ENCODE peak calls at places on chromosomes 13 and 19, in nine cellular contexts. F is right cardiac atrium; P is cardiac muscle cell; O is CD4-positive, CD25-positive, alpha-beta regulatory T cell; M is BE2C; X is heart right ventricle; S is adrenal gland; R is neuronal stem cell; H is A673. G is an unnamed sample.

GRCh38 chr13:105825071-105825470 is 710.4 kb downstream of the EFNB2 start:
- DNase-seq in R (no peak), F (no peak), M (no peak), O (no peak), H (no peak), P (no peak), X (no peak), S (no peak), G (no peak)

GRCh38 chr13:77168232-77168631 is 141.3 kb upstream of the FBXL3 start:
- DNase-seq in H (no peak), X (no peak), S (no peak), O (no peak), P (no peak), R (no peak), M (no peak), F (no peak), G (no peak)

GRCh38 chr13:21232196-21232595 is 55.7 kb downstream of the MRPL57 start:
- DNase-seq in X (no peak), P (no peak), O (no peak), H (peak; percentile 92), M (no peak), F (no peak), S (no peak), R (no peak), G (no peak)

GRCh38 chr19:17549088-17549740 is 6.2 kb upstream of the COLGALT1 start:
- DNase-seq in O (no peak), X (no peak), M (no peak), S (no peak), P (no peak), F (no peak), R (no peak), H (no peak), G (no peak)

GRCh38 chr19:34181111-34181864 is 9.0 kb downstream of the LSM14A start:
- DNase-seq in H (no peak), X (no peak), P (no peak), F (no peak), S (no peak), M (no peak), R (no peak), O (no peak), G (no peak)

GRCh38 chr19:55601127-55601526 is 1.0 kb downstream of the ZNF524 start:
- DNase-seq in H (no peak), P (no peak), M (no peak), S (no peak), F (no peak), X (no peak), O (no peak), R (no peak), G (no peak)

GRCh38 chr13:43792456-43792855 is 5.7 kb upstream of the ENOX1 start:
- DNase-seq in M (no peak), F (no peak), H (peak; percentile 64), P (no peak), R (no peak), O (no peak), X (no peak), S (no peak), G (no peak)

GRCh38 chr13:102913924-102914628 is 68.2 kb downstream of the ERCC5 start:
- DNase-seq in S (peak; percentile 10), H (peak; percentile 79), M (no peak), F (no peak), O (no peak), P (no peak), X (no peak), R (no peak), G (no peak)

GRCh38 chr13:38944219-38944618 is 46.4 kb downstream of the STOML3 start:
- DNase-seq in X (no peak), R (no peak), F (no peak), P (no peak), H (no peak), M (no peak), S (no peak), O (no peak), G (no peak)

GRCh38 chr13:50080856-50081105 is 65.5 kb downstream of the KCNRG start:
- DNase-seq in F (no peak), X (no peak), R (peak; percentile 27), O (peak; percentile 77), M (no peak), S (no peak), P (no peak), H (peak; percentile 55), G (no peak)

GRCh38 chr13:67855837-67856238 is 625.7 kb upstream of the PCDH9 start:
- DNase-seq in R (no peak), F (no peak), S (no peak), P (no peak), H (no peak), M (no peak), X (no peak), O (no peak), G (no peak)

GRCh38 chr13:24709186-24709913 is 29.1 kb downstream of the ATP12A start:
- DNase-seq in F (no peak), P (no peak), S (no peak), H (no peak), R (no peak), X (no peak), O (peak; percentile 84), M (no peak), G (peak; percentile 81)

GRCh38 chr19:31318790-31319189 is 30.4 kb downstream of the TSHZ3 start:
- DNase-seq in O (no peak), H (no peak), M (no peak), S (no peak), P (peak; percentile 20), R (no peak), F (no peak), X (no peak), G (no peak)

GRCh38 chr19:1941146-1942077 is at the start of gene CSNK1G2:
- DNase-seq in P (no peak), X (no peak), M (no peak), O (no peak), F (peak; percentile 80), S (peak; percentile 40), R (no peak), H (no peak), G (no peak)
- H3K4me1 ChIP-seq in P (peaks cover 14% of the 10 kb centered on the region), X (peaks cover 21% of the 10 kb centered on the region), M (peaks cover 2% of the 10 kb centered on the region), O (peaks cover 33% of the 10 kb centered on the region), F (peaks cover 8% of the 10 kb centered on the region), S (peaks cover 43% of the 10 kb centered on the region), R (peaks cover 21% of the 10 kb centered on the region), H (peaks cover 34% of the 10 kb centered on the region), G (peaks cover 34% of the 10 kb centered on the region)

GRCh38 chr13:75762967-75763366 is 126.8 kb downstream of the LMO7 start:
- DNase-seq in M (no peak), H (no peak), O (peak; percentile 3), F (no peak), S (no peak), P (no peak), R (no peak), X (no peak), G (no peak)
- H3K4me3 ChIP-seq in M (no peak overlapping the region), H (no peak overlapping the region), O (peak overlapping the region; percentile 75), F (peak overlapping the region; percentile 37), S (peak overlapping the region; percentile 45), P (no peak overlapping the region), R (no peak overlapping the region), X (peak overlapping the region; percentile 41), G (peak overlapping the region; percentile 48)

DNA sequence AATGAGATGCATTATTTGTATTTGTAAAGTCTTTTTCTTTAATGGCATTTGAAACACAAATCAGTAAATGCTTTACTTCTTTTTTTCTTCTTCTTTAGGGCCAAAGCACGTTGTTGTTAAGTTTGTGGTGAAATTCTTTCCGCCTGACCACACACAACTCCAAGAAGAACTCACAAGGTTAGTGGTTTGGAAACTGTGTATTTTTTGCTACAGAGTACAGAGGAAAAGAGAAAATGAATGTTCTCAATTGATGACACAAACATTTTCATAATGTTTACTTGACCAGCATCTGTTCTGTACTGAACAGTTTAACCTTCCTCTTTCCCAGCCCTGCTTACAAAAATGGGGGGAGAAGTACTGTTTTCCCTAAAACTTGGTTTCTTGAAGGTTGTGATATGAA is 190.9 kb upstream of the RNF113B start:
- DNase-seq in R (no peak), X (no peak), O (no peak), S (no peak), P (no peak), F (no peak), H (no peak), M (no peak), G (no peak)
- H3K9me3 ChIP-seq in R (no peaks in the 10 kb centered on the region), X (no peaks in the 10 kb centered on the region), O (no peaks in the 10 kb centered on the region), S (no peaks in the 10 kb centered on the region), P (no peaks in the 10 kb centered on the region), F (no peaks in the 10 kb centered on the region), H (no peaks in the 10 kb centered on the region), M (no peaks in the 10 kb centered on the region), G (no peaks in the 10 kb centered on the region)

GRCh38 chr13:51560336-51560735 is 23.9 kb upstream of the WDFY2 start:
- DNase-seq in S (no peak), X (no peak), O (no peak), H (no peak), R (no peak), P (no peak), F (no peak), M (no peak), G (no peak)
- H3K4me1 ChIP-seq in S (peaks cover 19% of the 10 kb centered on the region), X (peaks cover 4% of the 10 kb centered on the region), O (no peaks in the 10 kb centered on the region), H (peaks cover 7% of the 10 kb centered on the region), R (no peaks in the 10 kb centered on the region), P (no peaks in the 10 kb centered on the region), F (no peaks in the 10 kb centered on the region), M (no peaks in the 10 kb centered on the region), G (no peaks in the 10 kb centered on the region)

GRCh38 chr19:58356236-58356970 is 3.1 kb upstream of the A1BG start:
- DNase-seq in S (no peak), R (no peak), P (no peak), X (no peak), M (no peak), H (peak; percentile 33), O (peak; percentile 77), F (peak; percentile 65), G (peak; percentile 64)
- H3K4me3 ChIP-seq in S (peak overlapping the region; percentile 22), R (no peak overlapping the region), P (no peak overlapping the region), X (peak overlapping the region; percentile 55), M (no peak overlapping the region), H (no peak overlapping the region), O (no peak overlapping the region), F (peak overlapping the region; percentile 45), G (peak overlapping the region; percentile 47)

DNA sequence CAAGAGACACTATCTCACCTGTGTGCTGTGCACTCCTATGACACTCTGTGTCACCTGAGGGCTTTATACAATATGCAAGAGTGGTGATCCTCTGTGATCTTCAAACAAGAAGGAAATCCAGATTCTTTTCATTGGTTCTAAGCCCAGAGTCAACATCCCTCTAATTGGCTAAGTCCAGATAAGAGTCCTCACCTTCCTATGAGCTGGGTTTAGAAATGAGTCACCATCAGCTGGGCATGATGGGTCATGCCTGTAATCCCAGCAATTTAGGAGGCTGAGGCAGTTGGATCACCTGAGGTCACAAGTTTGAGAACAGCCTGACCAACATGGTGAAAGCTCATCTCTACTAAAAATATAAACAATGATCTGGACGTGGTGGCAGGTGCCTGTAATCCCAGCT is 144.4 kb downstream of the ZNF675 start:
- DNase-seq in H (no peak), P (no peak), O (no peak), R (no peak), S (no peak), F (no peak), M (no peak), X (no peak), G (no peak)
- H3K9me3 ChIP-seq in H (peaks cover 47% of the 10 kb centered on the region), P (no peaks in the 10 kb centered on the region), O (peaks cover 5% of the 10 kb centered on the region), R (no peaks in the 10 kb centered on the region), S (no peaks in the 10 kb centered on the region), F (no peaks in the 10 kb centered on the region), M (no peaks in the 10 kb centered on the region), X (peaks cover 5% of the 10 kb centered on the region), G (no peaks in the 10 kb centered on the region)

G was measured in CD8-positive, alpha-beta memory T cell.